ENCODE peak calls at places on chromosomes 12 and 14, in five cellular contexts. Z is astrocyte, J is cardiac muscle cell, A is fibroblast of mammary gland, L is HFF-Myc. B is an unnamed sample.

GRCh38 chr12:107355612-107356011 is 262.3 kb upstream of the CRY1 start:
- DNase-seq in A (no peak), Z (no peak), L (no peak), J (no peak), B (no peak)

GRCh38 chr14:68888883-68889282 is 90.2 kb downstream of the ACTN1 start:
- DNase-seq in L (no peak), Z (no peak), A (no peak), J (no peak), B (no peak)

GRCh38 chr14:34623506-34623905 is 6.4 kb downstream of the SNX6 start:
- DNase-seq in L (no peak), A (no peak), J (no peak), Z (no peak), B (no peak)

GRCh38 chr14:29757711-29758233 is 169.9 kb downstream of the PRKD1 start:
- DNase-seq in J (no peak), Z (no peak), A (no peak), L (no peak), B (no peak)

GRCh38 chr14:54688229-54688628 is 121.3 kb downstream of the SAMD4A start:
- DNase-seq in J (no peak), A (no peak), L (no peak), Z (no peak), B (no peak)

GRCh38 chr12:127381043-127381668 is 885.8 kb upstream of the TMEM132C start:
- DNase-seq in A (peak), L (no peak), J (peak), Z (peak), B (no peak)

GRCh38 chr14:103108749-103109207 is 14.3 kb downstream of the EXOC3L4 start:
- DNase-seq in Z (peak), L (no peak), J (peak), A (peak), B (no peak)

GRCh38 chr14:32703246-32703645 is 235.4 kb upstream of the NPAS3 start:
- DNase-seq in Z (peak), J (peak), L (no peak), A (peak), B (no peak)

GRCh38 chr12:106106892-106107291 is 31.9 kb downstream of the NUAK1 start:
- DNase-seq in A (no peak), L (no peak), Z (peak), J (peak), B (peak)

DNA sequence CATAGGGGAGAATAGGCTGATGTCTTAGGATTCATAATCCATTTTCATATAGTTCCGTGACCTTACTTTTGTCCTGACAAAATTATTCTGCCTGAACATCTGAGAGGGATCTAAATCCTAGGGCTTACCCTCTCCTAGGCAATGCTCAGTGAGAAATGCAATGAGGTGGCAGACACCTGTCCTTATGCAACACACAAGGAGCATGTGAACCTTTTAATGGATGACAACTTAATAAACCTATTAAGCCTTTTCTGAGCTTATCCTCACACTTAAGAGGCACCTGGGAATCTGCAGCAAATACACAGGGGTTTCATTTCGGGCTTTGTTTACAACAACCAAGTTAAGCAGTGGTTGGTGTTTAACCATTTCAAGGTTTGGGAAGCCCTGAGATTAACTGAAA is 24.6 kb downstream of the SINHCAF start:
- DNase-seq in A (no peak), J (no peak), L (no peak), Z (no peak), B (no peak)
- TF ChIP-seq CTCF in A (no peak), J (no peak), L (no peak), Z (no peak), B (no peak)

DNA sequence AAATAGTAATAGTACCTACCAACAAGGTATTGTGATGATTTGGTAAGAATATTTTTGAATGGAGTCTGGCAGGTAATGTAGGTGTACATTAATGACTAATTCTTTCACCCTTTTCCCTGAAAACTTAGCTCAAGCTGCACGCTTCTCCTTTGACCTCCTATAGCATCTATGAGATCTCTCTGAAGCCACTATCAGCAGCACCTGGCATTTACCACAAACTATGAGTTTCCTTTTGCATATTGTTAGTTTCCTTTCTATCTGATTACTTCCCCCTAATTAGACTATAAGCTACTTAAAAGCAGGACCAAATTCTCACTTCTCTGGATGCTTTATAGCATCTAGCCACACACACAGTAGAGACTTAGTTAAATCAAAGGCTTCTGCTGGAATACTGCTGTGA is 48.1 kb downstream of the SLC8A3 start:
- DNase-seq in A (no peak), Z (no peak), L (no peak), J (no peak), B (no peak)
- TF ChIP-seq CTCF in A (no peak), Z (no peak), L (no peak), J (no peak), B (no peak)

DNA sequence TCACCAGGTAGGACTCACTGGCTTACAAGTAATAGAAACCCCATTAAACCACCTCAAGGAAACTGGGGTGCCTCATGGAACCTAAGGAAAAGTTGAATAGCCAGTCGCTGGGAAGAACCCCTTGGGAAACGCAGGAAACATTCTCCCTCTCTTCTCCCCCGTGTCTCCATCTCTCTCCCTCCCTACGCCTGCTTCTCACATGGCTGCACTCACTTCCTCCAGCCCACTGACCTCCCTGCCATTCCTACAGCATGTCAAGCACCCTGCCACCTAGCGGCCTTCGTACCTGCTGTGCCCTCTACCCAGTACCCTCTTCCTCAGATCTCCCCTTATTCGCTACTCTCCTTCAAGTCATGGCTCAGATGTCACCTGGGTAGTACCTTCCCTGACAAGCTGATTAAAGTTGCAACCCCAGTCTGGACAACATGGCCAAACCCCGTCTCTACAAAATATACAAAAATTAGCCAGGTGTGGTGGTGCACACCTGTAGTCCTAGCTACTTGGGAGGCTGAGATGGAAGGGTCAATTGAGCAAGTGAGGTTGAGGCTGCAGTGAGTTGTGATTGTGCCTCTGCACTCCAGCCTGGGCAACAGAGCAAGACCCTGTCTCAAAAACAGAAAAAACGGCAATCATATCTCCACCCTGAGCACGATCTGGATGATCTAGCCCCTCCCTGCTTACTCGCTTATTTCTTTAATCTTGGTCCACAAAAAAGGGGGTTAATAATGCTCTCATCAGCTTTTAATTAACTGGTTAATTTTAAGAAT is 6.4 kb upstream of the DTX1 start:
- DNase-seq in J (peak), Z (no peak), A (no peak), L (no peak), B (no peak)
- TF ChIP-seq CTCF in J (peak), Z (no peak), A (peak), L (peak), B (peak)

GRCh38 chr12:28963554-28963953 is 185.5 kb upstream of the FAR2 start:
- DNase-seq in Z (peak), L (no peak), J (peak), A (peak), B (peak)
- TF ChIP-seq CTCF in Z (peak), L (peak), J (peak), A (peak), B (peak)